ENCODE peak calls at places on chromosomes 2 and 18, in five cellular contexts. G is HepG2, O is IMR-90, B is K562, R is H1. N is an unnamed sample.
A peak's percentile ranks its signal among the peaks of the same experiment; 100 is the strongest.

GRCh38 chr2:227154976-227155375 is 9.0 kb downstream of the COL4A4 start:
- DNase-seq in R (no peak), O (peak; percentile 28), B (no peak), G (no peak), N (peak; percentile 44)

GRCh38 chr2:205453200-205453599 is 229.1 kb upstream of the NRP2 start:
- DNase-seq in R (no peak), G (no peak), B (no peak), O (no peak), N (no peak)

GRCh38 chr2:229511524-229511923 is 202.8 kb downstream of the DNER start:
- DNase-seq in B (no peak), G (no peak), R (no peak), O (no peak), N (no peak)

GRCh38 chr2:230664128-230664527 is 48.5 kb upstream of the CAB39 start:
- DNase-seq in B (no peak), O (peak; percentile 75), R (no peak), G (no peak), N (no peak)

GRCh38 chr2:119721043-119721442 is 38.7 kb upstream of the PTPN4 start:
- DNase-seq in G (no peak), O (no peak), R (no peak), B (no peak), N (no peak)

GRCh38 chr18:12886498-12887126 is 2.6 kb upstream of the PTPN2 start:
- DNase-seq in R (no peak), O (no peak), B (no peak), G (peak; percentile 52), N (peak; percentile 56)

GRCh38 chr2:152925540-152926448 is 207.4 kb downstream of the ARL6IP6 start:
- DNase-seq in O (no peak), G (peak; percentile 74), B (peak; percentile 32), R (peak; percentile 49), N (peak; percentile 23)

GRCh38 chr2:239775623-239776440 is 249.3 kb downstream of the NDUFA10 start:
- DNase-seq in G (no peak), R (no peak), O (no peak), B (no peak), N (no peak)

GRCh38 chr2:20626698-20627471 is 24.0 kb downstream of the HS1BP3 start:
- DNase-seq in G (no peak), O (no peak), R (no peak), B (no peak), N (no peak)

GRCh38 chr2:217622664-217623063 is 380.1 kb downstream of the TNS1 start:
- DNase-seq in B (no peak), G (no peak), R (no peak), O (peak; percentile 18), N (no peak)

GRCh38 chr2:33222309-33222708 is 254.1 kb upstream of the RASGRP3 start:
- DNase-seq in O (no peak), R (no peak), G (no peak), B (no peak), N (no peak)

GRCh38 chr2:172239944-172240590 is 137.4 kb upstream of the DLX2 start:
- DNase-seq in G (no peak), O (peak; percentile 50), R (no peak), B (peak; percentile 41), N (no peak)

GRCh38 chr2:26141145-26141769 is 31.6 kb upstream of the GAREM2 start:
- DNase-seq in G (no peak), O (no peak), B (no peak), R (no peak), N (no peak)

DNA sequence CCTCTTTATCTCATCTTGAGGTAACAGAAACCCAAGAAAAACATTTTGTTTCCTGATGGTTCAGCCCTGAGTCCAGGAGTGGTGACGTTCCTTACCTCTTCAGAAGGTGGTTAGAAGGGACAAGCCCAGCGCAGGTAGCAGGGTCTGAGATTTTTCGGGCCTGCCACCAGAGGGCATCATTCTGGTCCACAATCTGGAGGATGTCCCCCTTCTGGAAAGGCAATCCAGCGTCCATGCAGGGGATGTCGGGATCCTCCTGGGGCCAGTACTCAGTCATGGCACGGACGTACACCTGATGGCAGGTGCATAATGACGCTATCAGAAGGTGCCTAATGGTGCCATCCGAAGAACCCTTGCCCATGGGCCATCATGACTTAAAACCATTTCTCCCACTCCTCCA is 17.7 kb downstream of the MPP4 start:
- DNase-seq in G (peak; percentile 49), O (no peak), B (peak; percentile 61), R (peak; percentile 25), N (peak; percentile 57)
- TF ChIP-seq USF2 in G (no peak), O (no peak), B (no peak), R (no peak), N (no peak)

GRCh38 chr2:121570665-121571055 is 40.0 kb downstream of the RNU4ATAC start:
- DNase-seq in R (no peak), O (no peak), G (no peak), B (no peak), N (no peak)

GRCh38 chr2:121565389-121566250 is 34.9 kb downstream of the RNU4ATAC start:
- DNase-seq in B (no peak), R (no peak), O (no peak), G (no peak), N (no peak)

GRCh38 chr2:121567452-121567851 is 36.8 kb downstream of the RNU4ATAC start:
- DNase-seq in O (no peak), B (no peak), G (no peak), R (no peak), N (no peak)

GRCh38 chr2:121567957-121568409 is 37.3 kb downstream of the RNU4ATAC start:
- DNase-seq in B (no peak), G (peak; percentile 95), O (peak; percentile 62), R (no peak), N (no peak)

DNA sequence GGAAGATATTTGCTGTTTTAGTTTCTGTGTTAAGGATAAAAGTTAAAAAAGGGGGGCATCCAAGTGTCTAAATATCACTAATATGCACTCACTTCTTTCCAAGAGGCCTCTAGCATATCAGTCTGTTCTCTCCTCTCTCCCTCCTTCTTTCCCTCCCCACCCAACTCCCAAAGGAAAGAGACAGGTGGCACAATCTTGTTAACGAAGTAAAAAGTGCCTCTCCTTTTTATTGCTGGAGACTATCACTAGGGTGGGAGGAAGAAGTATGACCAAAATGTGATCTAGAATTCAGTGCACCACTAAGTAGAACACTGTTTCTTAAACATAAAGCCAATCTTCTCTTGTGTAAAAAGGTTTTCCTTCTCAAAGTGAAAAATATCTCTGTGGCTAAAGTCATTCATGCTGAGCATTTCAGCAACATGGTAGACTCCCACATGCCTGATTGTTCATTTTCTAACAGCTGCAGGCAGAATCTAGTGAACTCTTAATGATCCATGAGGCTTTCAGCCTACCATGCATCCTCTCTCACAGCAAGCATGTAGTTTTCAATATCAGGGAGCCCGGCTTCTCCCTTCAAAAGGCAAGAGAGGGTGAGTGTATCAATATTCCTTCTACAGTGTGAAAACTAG is 39.5 kb downstream of the RNU4ATAC start:
- DNase-seq in O (no peak), G (no peak), B (no peak), R (no peak), N (no peak)
- TF ChIP-seq MAFK in O (no peak), G (no peak), B (no peak), R (no peak), N (no peak)

GRCh38 chr2:198325359-198325758 is 521.0 kb downstream of the PLCL1 start:
- DNase-seq in G (no peak), R (no peak), B (no peak), O (no peak), N (no peak)

GRCh38 chr2:198324071-198324470 is 519.7 kb downstream of the PLCL1 start:
- DNase-seq in G (no peak), O (no peak), B (no peak), R (no peak), N (no peak)

GRCh38 chr2:198326431-198326830 is 522.0 kb downstream of the PLCL1 start:
- DNase-seq in O (no peak), R (no peak), G (no peak), B (no peak), N (no peak)

GRCh38 chr2:198328454-198328853 is 524.1 kb downstream of the PLCL1 start:
- DNase-seq in B (no peak), R (no peak), G (no peak), O (no peak), N (no peak)

DNA sequence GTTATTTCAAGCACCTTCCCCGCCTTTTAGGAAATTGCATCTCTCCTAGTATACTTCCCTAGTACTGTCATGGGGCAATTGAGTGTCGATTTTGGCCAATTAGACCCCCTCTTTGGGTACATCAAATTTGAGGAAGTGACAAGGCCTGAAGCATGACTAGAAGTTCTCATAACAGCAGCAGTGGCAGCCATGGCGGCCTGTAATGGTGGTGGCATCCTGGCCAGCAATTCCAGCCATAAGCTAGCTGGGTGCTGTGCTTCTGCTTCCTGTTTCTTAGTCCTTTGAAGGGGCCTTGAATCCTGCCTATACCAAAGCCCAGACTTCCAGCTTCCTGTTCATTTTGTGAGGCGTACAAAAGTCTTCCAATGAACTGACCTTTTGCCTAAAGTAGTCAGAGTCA is 523.1 kb downstream of the PLCL1 start:
- DNase-seq in R (no peak), O (no peak), G (no peak), B (no peak), N (no peak)
- H3K4me2 ChIP-seq in R (no peak overlapping the region), O (no peak overlapping the region), G (no peak overlapping the region), B (no peak overlapping the region), N (no peak overlapping the region)

DNA sequence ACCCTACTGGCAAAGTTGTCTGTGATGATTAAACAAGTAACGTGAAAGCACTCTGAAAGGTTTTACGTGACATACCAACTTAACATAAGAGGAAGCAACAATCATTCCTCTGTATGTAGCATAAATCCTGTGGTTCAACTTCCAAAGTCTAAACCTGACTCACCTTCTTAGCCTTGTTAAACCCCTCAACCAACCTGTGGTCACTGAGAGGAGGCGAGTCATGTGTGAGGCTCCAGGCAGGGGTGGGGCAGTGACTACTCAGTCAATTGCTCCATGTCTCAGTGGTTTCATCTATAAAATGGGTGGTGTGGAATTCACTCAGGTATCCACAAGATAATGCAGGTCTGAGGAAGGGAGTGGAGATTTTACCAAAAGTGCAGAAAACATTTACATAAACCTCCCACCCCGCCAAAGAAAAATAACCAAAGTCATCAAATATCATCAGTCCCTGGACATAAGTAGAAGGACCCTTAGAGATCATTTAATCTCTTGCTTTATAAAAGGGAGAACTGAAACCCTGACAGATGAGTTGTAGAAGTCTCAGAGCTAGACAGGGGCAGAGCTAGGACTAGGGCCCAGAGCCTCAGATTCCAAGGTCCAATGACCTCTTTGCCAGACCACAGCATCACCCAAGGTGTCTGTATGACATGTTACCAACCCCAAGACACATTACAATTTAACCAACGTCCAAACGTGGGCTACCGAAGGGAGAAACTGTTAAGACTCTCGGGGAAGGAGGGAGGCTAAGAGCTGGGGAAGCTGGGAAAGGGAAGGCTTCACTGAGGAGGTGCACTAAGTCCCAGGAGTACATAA is 3.7 kb upstream of the PCBP1 start:
- DNase-seq in O (peak; percentile 70), B (no peak), R (no peak), G (peak; percentile 87), N (no peak)
- TF ChIP-seq USF2 in O (no peak), B (no peak), R (no peak), G (no peak), N (no peak)

GRCh38 chr2:1593371-1594205 is 150.7 kb downstream of the PXDN start:
- DNase-seq in O (peak; percentile 89), R (no peak), B (no peak), G (no peak), N (peak; percentile 15)

GRCh38 chr2:1591461-1591770 is 152.9 kb downstream of the PXDN start:
- DNase-seq in R (no peak), G (no peak), B (no peak), O (no peak), N (no peak)

GRCh38 chr2:1590611-1591460 is 153.5 kb downstream of the PXDN start:
- DNase-seq in B (no peak), G (no peak), O (no peak), R (no peak), N (no peak)

GRCh38 chr2:1594281-1595171 is 149.8 kb downstream of the PXDN start:
- DNase-seq in G (no peak), O (no peak), B (no peak), R (no peak), N (no peak)

GRCh38 chr2:1591978-1592907 is 152.1 kb downstream of the PXDN start:
- DNase-seq in G (no peak), B (no peak), O (peak; percentile 77), R (peak; percentile 82), N (peak; percentile 56)
- TF ChIP-seq MAFK in G (no peak), B (no peak), O (no peak), R (no peak), N (no peak)